ENCODE peak calls at places on chromosomes 5 and 9, in nine cellular contexts. I, S, Y, C, H, N, Q, R and K are unnamed samples.

GRCh38 chr5:136149891-136150290 is 17.2 kb downstream of the SMAD5 start:
- DNase-seq in Y (no peak), S (no peak), Q (no peak), I (no peak), H (no peak), N (peak; percentile 16), C (no peak), R (no peak), K (no peak)

GRCh38 chr9:3526903-3527652 is 1.3 kb upstream of the RFX3 start:
- DNase-seq in S (peak; percentile 26), R (peak; percentile 29), H (no peak), I (no peak), Y (peak; percentile 83), C (no peak), N (peak; percentile 25), Q (peak; percentile 86), K (no peak)

GRCh38 chr5:167489202-167489601 is 802.2 kb upstream of the WWC1 start:
- DNase-seq in N (peak; percentile 76), Q (no peak), Y (no peak), I (no peak), H (no peak), S (no peak), C (no peak), R (peak; percentile 3), K (no peak)

GRCh38 chr9:37798677-37799076 is 1.9 kb upstream of the DCAF10 start:
- DNase-seq in I (no peak), Q (no peak), C (no peak), R (no peak), S (no peak), Y (peak; percentile 22), H (no peak), N (no peak), K (no peak)

GRCh38 chr9:79975471-79976316 is 403.9 kb downstream of the TLE4 start:
- DNase-seq in R (no peak), I (no peak), Q (no peak), S (no peak), N (no peak), Y (no peak), C (no peak), H (no peak), K (no peak)

GRCh38 chr9:110820378-110820777 is 151.8 kb downstream of the MUSK start:
- DNase-seq in I (no peak), H (no peak), S (no peak), Q (no peak), N (no peak), C (no peak), R (no peak), Y (no peak), K (no peak)

GRCh38 chr5:37886207-37886905 is 46.5 kb upstream of the GDNF start:
- DNase-seq in H (no peak), S (no peak), I (no peak), R (no peak), Q (no peak), N (no peak), C (no peak), Y (no peak), K (no peak)

GRCh38 chr9:91256235-91256634 is 105.5 kb downstream of the AUH start:
- DNase-seq in S (no peak), H (no peak), Q (peak; percentile 23), R (no peak), N (no peak), Y (no peak), I (no peak), C (no peak), K (no peak)

GRCh38 chr9:69945671-69946141 is 97.9 kb upstream of the MAMDC2 start:
- DNase-seq in S (peak; percentile 43), N (peak; percentile 60), H (no peak), C (no peak), Q (no peak), Y (no peak), R (peak; percentile 80), I (no peak), K (no peak)

GRCh38 chr9:131669234-131670172 is 70.4 kb downstream of the RAPGEF1 start:
- DNase-seq in Y (no peak), I (no peak), Q (no peak), C (peak; percentile 55), N (no peak), S (no peak), R (no peak), H (no peak), K (peak; percentile 79)